ENCODE peak calls at places on chromosomes 11 and 22, in nine cellular contexts. A, H, R, C, W, P, I, F and O are unnamed samples.

GRCh38 chr11:28176231-28176853 is 68.2 kb downstream of the METTL15 start:
- DNase-seq in H (peak; percentile 34), C (no peak), F (no peak), P (no peak), W (no peak), R (no peak), I (no peak), A (no peak), O (no peak)

GRCh38 chr22:44524806-44525205 is 26.8 kb upstream of the RTL6 start:
- DNase-seq in W (no peak), F (no peak), P (no peak), I (no peak), H (no peak), R (no peak), C (no peak), A (no peak), O (no peak)

GRCh38 chr11:86800956-86801264 is 568 bp downstream of the PRSS23 start:
- DNase-seq in F (no peak), P (no peak), W (no peak), I (no peak), A (no peak), C (no peak), H (no peak), R (no peak), O (no peak)

GRCh38 chr11:3627291-3627690 is 14.5 kb downstream of the ART5 start:
- DNase-seq in H (no peak), R (no peak), W (no peak), P (no peak), I (no peak), C (no peak), F (no peak), A (no peak), O (no peak)

GRCh38 chr22:29308791-29309262 is 2.4 kb downstream of the GAS2L1 start:
- DNase-seq in H (no peak), R (no peak), A (no peak), C (no peak), F (no peak), W (no peak), I (peak; percentile 50), P (peak; percentile 63), O (no peak)

GRCh38 chr11:69387409-69387885 is 93.5 kb downstream of the MYEOV start:
- DNase-seq in I (no peak), C (no peak), W (no peak), F (no peak), H (no peak), A (no peak), R (no peak), P (no peak), O (no peak)

GRCh38 chr11:69317401-69318092 is 23.6 kb downstream of the MYEOV start:
- DNase-seq in H (no peak), P (no peak), W (no peak), R (no peak), I (no peak), C (no peak), F (no peak), A (no peak), O (no peak)

GRCh38 chr22:42990131-42990838 is 24.7 kb downstream of the PACSIN2 start:
- DNase-seq in H (no peak), W (no peak), F (no peak), R (no peak), C (no peak), P (peak; percentile 48), I (peak; percentile 36), A (no peak), O (no peak)

GRCh38 chr22:25970348-25970995 is 198.8 kb upstream of the SEZ6L start:
- DNase-seq in P (no peak), A (no peak), W (peak; percentile 57), H (no peak), I (no peak), F (peak; percentile 34), C (no peak), R (no peak), O (no peak)

GRCh38 chr22:47605441-47605840 is 843.0 kb downstream of the TBC1D22A start:
- DNase-seq in A (no peak), C (no peak), W (no peak), P (peak; percentile 17), I (no peak), H (no peak), R (no peak), F (no peak), O (peak; percentile 52)

GRCh38 chr22:48612077-48612995 is 1215.3 kb downstream of the BRD1 start:
- DNase-seq in F (no peak), H (no peak), C (no peak), I (no peak), P (no peak), R (no peak), W (no peak), A (no peak), O (no peak)

GRCh38 chr22:37302617-37303555 is 20.6 kb downstream of the CYTH4 start:
- DNase-seq in H (no peak), W (no peak), P (no peak), I (no peak), F (no peak), A (no peak), C (no peak), R (no peak), O (no peak)

GRCh38 chr11:114953039-114953438 is 274.7 kb downstream of the NXPE2 start:
- DNase-seq in R (no peak), F (no peak), H (no peak), I (no peak), P (no peak), A (no peak), W (no peak), C (no peak), O (no peak)

GRCh38 chr11:117885777-117886176 is 9.3 kb upstream of the FXYD6 start:
- DNase-seq in P (peak; percentile 54), C (peak; percentile 40), R (peak; percentile 18), F (no peak), A (no peak), W (peak; percentile 86), I (peak; percentile 49), H (no peak), O (no peak)
- H3K27ac ChIP-seq in P (peak overlapping the region; percentile 43), C (no peak overlapping the region), R (no peak overlapping the region), F (no peak overlapping the region), A (peak overlapping the region; percentile 85), W (peak overlapping the region; percentile 87), I (peak overlapping the region; percentile 69), H (no peak overlapping the region), O (peak overlapping the region; percentile 76)

DNA sequence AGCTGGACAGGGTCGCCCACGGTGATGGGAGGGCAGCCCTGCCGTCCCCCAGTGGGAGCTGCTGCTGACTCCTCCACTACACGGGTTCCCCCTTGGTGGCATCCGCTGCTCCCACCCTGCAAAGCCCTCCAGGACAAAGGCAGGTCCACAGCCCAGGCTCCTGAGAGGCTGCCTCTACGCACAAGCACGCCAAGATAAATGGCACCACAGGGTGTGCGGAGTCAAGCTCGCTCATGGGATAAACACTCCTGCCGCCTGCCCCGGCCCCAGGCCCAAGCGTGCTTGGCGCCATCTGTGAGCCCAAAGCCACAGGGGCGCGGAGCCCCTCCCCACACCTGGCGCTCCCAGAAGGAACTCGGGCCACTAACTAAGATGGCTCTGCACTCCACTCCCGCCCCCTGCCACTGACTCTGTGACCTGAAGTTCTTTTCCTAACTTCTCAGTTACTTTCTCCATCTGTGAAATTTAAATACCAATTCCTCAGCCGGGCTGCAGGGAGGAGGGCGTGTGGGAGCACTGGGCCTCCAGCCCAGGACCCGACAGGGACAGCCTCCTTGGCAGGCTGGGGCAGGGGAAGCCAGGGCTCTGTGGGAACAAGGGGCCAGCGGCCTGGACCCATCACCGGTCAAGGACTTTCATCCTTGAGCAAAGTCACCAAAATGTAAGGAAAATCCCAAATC is 14.9 kb downstream of the EHD1 start:
- DNase-seq in R (no peak), H (no peak), A (no peak), I (no peak), F (no peak), C (no peak), P (no peak), W (peak; percentile 63), O (no peak)
- TF ChIP-seq POLR2A in R (no peak), H (no peak), A (no peak), I (no peak), F (no peak), C (no peak), P (no peak), W (no peak), O (no peak)

GRCh38 chr11:57546869-57547518 is 9.6 kb downstream of the SMTNL1 start:
- DNase-seq in R (no peak), A (no peak), H (no peak), I (no peak), C (no peak), F (no peak), W (no peak), P (no peak), O (no peak)
- H3K27ac ChIP-seq in R (no peak overlapping the region), A (no peak overlapping the region), H (no peak overlapping the region), I (no peak overlapping the region), C (no peak overlapping the region), F (no peak overlapping the region), W (no peak overlapping the region), P (no peak overlapping the region), O (no peak overlapping the region)

GRCh38 chr11:60641940-60642339 is 57.5 kb upstream of the MS4A8 start:
- DNase-seq in R (no peak), W (no peak), H (no peak), F (no peak), A (no peak), I (no peak), P (no peak), C (no peak), O (no peak)
- TF ChIP-seq POLR2A in R (no peak), W (no peak), H (no peak), F (no peak), A (no peak), I (no peak), P (no peak), C (no peak), O (no peak)

GRCh38 chr22:46547179-46547882 is 9.9 kb upstream of the CELSR1 start:
- DNase-seq in W (peak; percentile 76), A (no peak), F (no peak), P (no peak), I (no peak), R (peak; percentile 59), H (no peak), C (peak; percentile 51), O (no peak)
- H3K27ac ChIP-seq in W (peak overlapping the region; percentile 94), A (peak overlapping the region; percentile 87), F (no peak overlapping the region), P (peak overlapping the region; percentile 55), I (peak overlapping the region; percentile 72), R (peak overlapping the region; percentile 77), H (no peak overlapping the region), C (peak overlapping the region; percentile 37), O (peak overlapping the region; percentile 81)

GRCh38 chr11:7673724-7674434 is 579 bp upstream of the CYB5R2 start:
- DNase-seq in C (peak; percentile 28), A (no peak), H (peak; percentile 29), P (peak; percentile 75), I (peak; percentile 76), F (no peak), R (no peak), W (peak; percentile 44), O (no peak)

GRCh38 chr11:7672276-7672959 is 882 bp downstream of the CYB5R2 start:
- DNase-seq in H (no peak), P (no peak), A (no peak), I (no peak), F (no peak), R (no peak), C (no peak), W (no peak), O (no peak)

GRCh38 chr11:7671347-7671746 is 2.0 kb downstream of the CYB5R2 start:
- DNase-seq in W (no peak), A (no peak), R (no peak), H (no peak), F (no peak), P (no peak), I (no peak), C (peak; percentile 39), O (no peak)

GRCh38 chr11:7671807-7672206 is 1.5 kb downstream of the CYB5R2 start:
- DNase-seq in F (no peak), A (no peak), W (no peak), H (no peak), R (no peak), I (no peak), C (no peak), P (no peak), O (no peak)

GRCh38 chr11:7672960-7673723 is at the start of gene CYB5R2:
- DNase-seq in C (peak; percentile 75), R (peak; percentile 62), W (peak; percentile 79), A (no peak), F (no peak), P (peak; percentile 80), H (peak; percentile 13), I (peak; percentile 81), O (no peak)
- TF ChIP-seq POLR2A in C (peak; percentile 12), R (no peak), W (no peak), A (no peak), F (peak; percentile 65), P (no peak), H (no peak), I (peak; percentile 27), O (no peak)